ENCODE peak calls at places on chromosomes 7 and 10, in four cellular contexts. M, F, B and W are unnamed samples.

GRCh38 chr7:45177801-45178200 is 20.2 kb downstream of the RAMP3 start:
- DNase-seq in M (no peak), F (no peak), B (no peak), W (no peak)

GRCh38 chr7:28708033-28708451 is 250.1 kb downstream of the TRIL start:
- DNase-seq in M (no peak), F (no peak), B (no peak), W (no peak)

GRCh38 chr7:105589221-105590077 is 8.2 kb upstream of the EFCAB10 start:
- DNase-seq in M (no peak), F (peak), B (peak), W (peak)

GRCh38 chr7:3157541-3158287 is 114.0 kb upstream of the CARD11 start:
- DNase-seq in M (no peak), F (no peak), B (no peak), W (no peak)

GRCh38 chr10:102502029-102502336 is 529 bp downstream of the ACTR1A start:
- DNase-seq in M (peak), F (peak), B (peak), W (peak)

GRCh38 chr7:151696738-151697514 is 177.2 kb upstream of the RHEB start:
- DNase-seq in M (no peak), F (no peak), B (no peak), W (no peak)

GRCh38 chr7:113639221-113639620 is 279.6 kb downstream of the PPP1R3A start:
- DNase-seq in M (no peak), F (no peak), B (no peak), W (no peak)

GRCh38 chr10:23021430-23021829 is 73.9 kb upstream of the MSRB2 start:
- DNase-seq in M (no peak), F (no peak), B (no peak), W (no peak)

GRCh38 chr7:779480-779879 is 52.4 kb upstream of the PRKAR1B start:
- DNase-seq in M (no peak), F (no peak), B (no peak), W (no peak)

GRCh38 chr10:132300582-132300981 is 7.2 kb downstream of the STK32C start:
- DNase-seq in M (no peak), F (peak), B (no peak), W (no peak)

GRCh38 chr7:157271315-157271990 is 65.4 kb upstream of the DNAJB6 start:
- DNase-seq in M (no peak), F (no peak), B (no peak), W (no peak)

GRCh38 chr7:79933144-79933543 is 201.5 kb upstream of the GNAI1 start:
- DNase-seq in M (no peak), F (no peak), B (no peak), W (no peak)

GRCh38 chr10:35506741-35507140 is 98.4 kb upstream of the GJD4 start:
- DNase-seq in M (no peak), F (no peak), B (no peak), W (no peak)

GRCh38 chr10:16887565-16887964 is 70.3 kb upstream of the RSU1 start:
- DNase-seq in M (no peak), F (no peak), B (no peak), W (no peak)

GRCh38 chr10:116741391-116742351 is 695 bp downstream of the HSPA12A start:
- DNase-seq in M (peak), F (peak), B (no peak), W (no peak)

GRCh38 chr10:60942604-60943269 is 1.2 kb downstream of the RHOBTB1 start:
- DNase-seq in M (no peak), F (peak), B (no peak), W (peak)

GRCh38 chr10:108427081-108427480 is 1262.6 kb upstream of the SORCS1 start:
- DNase-seq in M (no peak), F (no peak), B (no peak), W (no peak)

GRCh38 chr7:51175316-51175991 is 141.2 kb downstream of the COBL start:
- DNase-seq in M (no peak), F (no peak), B (no peak), W (no peak)

GRCh38 chr7:132066776-132067175 is 509.5 kb downstream of the PLXNA4 start:
- DNase-seq in M (no peak), F (no peak), B (no peak), W (no peak)

GRCh38 chr7:28768577-28769147 is 189.5 kb downstream of the TRIL start:
- DNase-seq in M (no peak), F (no peak), B (no peak), W (no peak)

GRCh38 chr7:38840736-38841460 is 68.1 kb downstream of the VPS41 start:
- DNase-seq in M (no peak), F (no peak), B (no peak), W (no peak)

GRCh38 chr7:139776486-139777303 is 1.1 kb downstream of the HIPK2 start:
- DNase-seq in M (no peak), F (peak), B (peak), W (peak)

GRCh38 chr7:124033093-124033806 is 383 bp upstream of the TMEM229A start:
- DNase-seq in M (no peak), F (peak), B (no peak), W (peak)

GRCh38 chr10:120940299-120940900 is 89.2 kb downstream of the WDR11 start:
- DNase-seq in M (no peak), F (no peak), B (no peak), W (no peak)

GRCh38 chr7:77983973-77984372 is 185.4 kb downstream of the PHTF2 start:
- DNase-seq in M (no peak), F (no peak), B (no peak), W (no peak)

GRCh38 chr10:3671431-3671955 is 113.5 kb downstream of the KLF6 start:
- DNase-seq in M (no peak), F (no peak), B (no peak), W (no peak)

GRCh38 chr10:104090597-104090996 is 4.9 kb upstream of the COL17A1 start:
- DNase-seq in M (no peak), F (no peak), B (no peak), W (no peak)

GRCh38 chr10:35942052-35942451 is 300.0 kb upstream of the FZD8 start:
- DNase-seq in M (no peak), F (no peak), B (no peak), W (no peak)

GRCh38 chr7:97006951-97007861 is 1.9 kb downstream of the DLX6 start:
- DNase-seq in M (no peak), F (no peak), B (no peak), W (no peak)

GRCh38 chr10:35493196-35494118 is 111.7 kb upstream of the GJD4 start:
- DNase-seq in M (no peak), F (no peak), B (no peak), W (no peak)

GRCh38 chr10:11823122-11823988 is at the start of gene PROSER2:
- DNase-seq in M (peak), F (peak), B (no peak), W (peak)

GRCh38 chr10:48215148-48215982 is 59.1 kb downstream of the FRMPD2 start:
- DNase-seq in M (peak), F (peak), B (peak), W (peak)

GRCh38 chr7:44609829-44610228 is 3.4 kb downstream of the OGDH start:
- DNase-seq in M (no peak), F (no peak), B (no peak), W (no peak)

GRCh38 chr10:31707578-31708411 is 220.8 kb downstream of the ARHGAP12 start:
- DNase-seq in M (peak), F (no peak), B (peak), W (peak)

GRCh38 chr7:116527521-116527920 is 2.7 kb downstream of the CAV1 start:
- DNase-seq in M (no peak), F (no peak), B (no peak), W (no peak)

GRCh38 chr10:93034426-93034825 is 26.2 kb upstream of the CYP26C1 start:
- DNase-seq in M (no peak), F (no peak), B (no peak), W (no peak)

GRCh38 chr10:93039110-93039509 is 21.5 kb upstream of the CYP26C1 start:
- DNase-seq in M (no peak), F (no peak), B (no peak), W (no peak)

GRCh38 chr10:93039721-93040120 is 20.9 kb upstream of the CYP26C1 start:
- DNase-seq in M (no peak), F (no peak), B (peak), W (no peak)
- TF ChIP-seq SPI1 in M (peak), F (peak), B (peak), W (peak)

DNA sequence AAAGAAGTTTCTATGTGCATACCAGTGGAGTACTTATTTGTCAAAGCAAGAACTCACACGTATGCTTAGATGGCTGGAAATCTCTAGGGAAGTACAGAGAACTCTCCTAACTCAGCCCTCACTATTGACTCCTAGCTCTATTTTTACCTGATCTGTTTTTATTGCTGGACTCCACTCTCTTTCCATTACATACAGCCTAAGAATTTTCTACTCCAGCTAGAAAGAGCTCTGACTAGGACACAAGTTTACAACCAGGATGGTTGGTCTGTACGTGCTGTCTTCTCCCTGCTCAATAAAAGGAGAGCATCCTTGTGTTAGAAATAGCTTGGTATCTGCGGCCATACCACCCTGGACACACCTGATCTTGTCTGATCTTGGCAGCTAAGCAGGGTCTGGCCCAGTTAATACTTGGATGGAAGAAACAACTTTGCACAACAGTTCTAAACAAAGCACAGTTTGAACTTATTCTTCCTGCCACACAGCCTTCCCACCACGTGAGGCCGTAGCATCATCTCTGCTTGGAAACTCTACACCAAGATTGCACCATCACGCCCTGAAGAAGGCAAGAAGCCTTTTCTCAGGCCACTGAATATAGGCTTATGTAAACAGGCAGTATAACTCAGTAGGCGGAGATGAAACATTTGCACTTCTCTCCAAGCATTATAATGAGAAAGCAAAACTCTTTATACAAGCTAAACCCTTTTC is 50.7 kb downstream of the KCNMA1 start:
- DNase-seq in M (no peak), F (no peak), B (no peak), W (no peak)
- TF ChIP-seq POLR2AphosphoS5 in M (no peak), F (no peak), B (no peak), W (no peak)

GRCh38 chr10:51895209-51895608 is 195.8 kb upstream of the CSTF2T start:
- DNase-seq in M (no peak), F (no peak), B (no peak), W (no peak)
- TF ChIP-seq SPI1 in M (no peak), F (no peak), B (no peak), W (no peak)

GRCh38 chr7:130994378-130995115 is 260.5 kb upstream of the KLF14 start:
- DNase-seq in M (no peak), F (no peak), B (no peak), W (no peak)
- TF ChIP-seq POLR2AphosphoS5 in M (no peak), F (no peak), B (no peak), W (no peak)

DNA sequence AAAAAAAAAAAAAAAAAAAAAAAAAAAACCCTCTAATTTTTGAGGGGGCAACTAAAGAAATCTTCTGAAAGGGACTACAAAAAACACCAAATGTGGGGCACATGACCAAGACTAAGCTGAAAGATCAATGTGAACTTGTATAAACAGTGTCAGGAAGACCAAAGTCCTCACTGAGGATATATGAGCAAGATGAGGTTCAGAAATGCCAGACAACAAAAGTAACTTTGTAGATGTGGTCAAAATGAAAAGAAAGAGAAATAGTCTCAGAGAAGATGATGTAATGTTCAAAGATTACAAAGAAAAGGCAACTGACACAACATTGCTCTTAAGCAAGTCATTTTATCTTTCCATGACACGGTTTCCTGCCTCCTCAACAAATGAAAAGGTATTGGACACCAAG is 48.7 kb upstream of the PTPRZ1 start:
- DNase-seq in M (no peak), F (no peak), B (no peak), W (no peak)
- TF ChIP-seq SPI1 in M (no peak), F (no peak), B (no peak), W (no peak)

DNA sequence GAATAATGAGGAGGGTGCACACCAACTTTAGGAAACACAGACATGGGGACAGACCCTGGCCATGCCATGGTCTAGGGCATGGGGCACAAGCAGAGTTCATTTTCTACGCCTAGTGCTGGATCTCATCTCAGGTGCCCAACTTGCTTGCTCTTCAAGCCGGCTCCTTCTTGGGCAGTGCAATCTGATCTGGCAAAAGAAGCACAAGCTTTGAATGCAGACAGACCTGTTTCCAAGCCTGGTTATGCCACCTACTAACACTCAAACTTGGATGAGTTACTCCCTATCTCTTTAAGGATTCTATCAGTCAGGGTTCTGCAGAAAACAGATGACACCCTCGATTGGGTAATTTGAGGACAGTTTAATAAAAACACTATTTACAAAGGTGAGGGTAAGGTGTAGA is 34.9 kb upstream of the WAPL start:
- DNase-seq in M (no peak), F (no peak), B (no peak), W (no peak)
- TF ChIP-seq POLR2AphosphoS5 in M (no peak), F (no peak), B (no peak), W (no peak)

GRCh38 chr10:91887075-91887899 is 22.0 kb downstream of the FGFBP3 start:
- DNase-seq in M (peak), F (no peak), B (no peak), W (no peak)
- TF ChIP-seq SPI1 in M (no peak), F (no peak), B (no peak), W (no peak)

DNA sequence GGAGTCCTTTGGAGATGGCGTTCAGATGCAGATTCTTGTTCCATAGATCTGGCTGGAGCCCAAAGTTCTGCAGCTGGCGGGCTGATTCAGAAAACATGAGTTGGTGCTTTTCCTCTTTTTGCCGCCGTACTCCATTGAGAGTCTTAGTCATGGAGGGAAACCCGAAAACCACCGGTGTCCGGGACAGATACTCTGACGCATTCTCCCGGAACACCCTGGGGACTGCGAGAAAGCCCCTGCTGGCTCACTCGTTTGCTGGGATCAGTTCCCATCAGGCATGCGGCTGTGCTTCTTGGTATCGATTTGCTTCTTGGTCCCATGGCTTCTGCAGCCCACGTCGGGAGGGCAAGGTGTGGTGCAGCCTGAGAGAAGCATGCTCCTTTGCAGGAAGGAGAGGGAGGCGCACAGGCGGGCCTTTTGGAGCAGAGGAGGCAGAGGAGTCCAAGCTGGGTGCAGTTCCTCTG is 30.8 kb upstream of the PFKFB3 start:
- DNase-seq in M (no peak), F (no peak), B (peak), W (peak)
- TF ChIP-seq POLR2AphosphoS5 in M (no peak), F (no peak), B (no peak), W (no peak)